ENCODE peak calls at places on chromosomes 5 and 9, in ten cellular contexts. D, L, Z, V, X, E, N, U, K and B are unnamed samples.

GRCh38 chr5:4294878-4295277 is 699.2 kb downstream of the IRX1 start:
- DNase-seq in D (no peak), L (no peak), Z (no peak), V (no peak), X (no peak), E (no peak), N (no peak), U (no peak), K (no peak), B (no peak)

GRCh38 chr9:3004572-3004971 is 160.7 kb upstream of the PUM3 start:
- DNase-seq in D (no peak), L (no peak), Z (no peak), V (no peak), X (no peak), E (no peak), N (no peak), U (no peak), K (no peak), B (no peak)

GRCh38 chr5:137156175-137156574 is 343.0 kb downstream of the SPOCK1 start:
- DNase-seq in D (no peak), L (peak; percentile 67), Z (no peak), V (no peak), X (no peak), E (no peak), N (no peak), U (no peak), K (no peak), B (no peak)

GRCh38 chr9:80885894-80886293 is 803.5 kb downstream of the TLE1 start:
- DNase-seq in D (no peak), L (peak; percentile 5), Z (no peak), V (peak; percentile 22), X (no peak), E (no peak), N (no peak), U (no peak), K (no peak), B (no peak)

GRCh38 chr5:92504346-92504745 is 1076.7 kb downstream of the NR2F1-AS1 start:
- DNase-seq in D (no peak), L (no peak), Z (no peak), V (no peak), X (no peak), E (peak; percentile 38), N (no peak), U (peak; percentile 5), K (no peak), B (no peak)

GRCh38 chr5:169788168-169788567 is 151.1 kb downstream of the DOCK2 start:
- DNase-seq in D (no peak), L (peak; percentile 90), Z (no peak), V (peak; percentile 56), X (no peak), E (peak; percentile 26), N (peak; percentile 89), U (peak; percentile 69), K (peak; percentile 32), B (no peak)

GRCh38 chr9:136977223-136978072 is at the start of gene PTGDS:
- DNase-seq in D (no peak), L (no peak), Z (peak; percentile 63), V (peak; percentile 58), X (no peak), E (no peak), N (no peak), U (peak; percentile 13), K (no peak), B (no peak)

GRCh38 chr9:71587576-71588362 is 180.5 kb downstream of the CEMIP2 start:
- DNase-seq in D (no peak), L (peak; percentile 69), Z (no peak), V (peak; percentile 5), X (peak; percentile 41), E (peak; percentile 88), N (peak; percentile 72), U (peak; percentile 53), K (no peak), B (no peak)

GRCh38 chr5:1441166-1441865 is 3.9 kb downstream of the SLC6A3 start:
- DNase-seq in D (no peak), L (no peak), Z (no peak), V (no peak), X (peak; percentile 28), E (no peak), N (no peak), U (no peak), K (no peak), B (no peak)

GRCh38 chr5:95959051-95959963 is 2.3 kb downstream of the ELL2 start:
- DNase-seq in D (no peak), L (peak; percentile 51), Z (no peak), V (peak; percentile 48), X (no peak), E (peak; percentile 32), N (no peak), U (peak; percentile 33), K (no peak), B (no peak)